ENCODE peak calls at places on chromosomes 2 and 18, in five cellular contexts. One of them, this sample, is unnamed.

GRCh38 chr2:101012706-101013181 is 10.7 kb downstream of the RPL31 start:
- DNase-seq in HCT116: no peak
- DNase-seq in K562: peak
- DNase-seq in HepG2: peak
- DNase-seq in H1: no peak
- DNase-seq in this sample: no peak

GRCh38 chr2:48932667-48933066 is 177.1 kb upstream of the LHCGR start:
- DNase-seq in H1: no peak
- DNase-seq in HepG2: no peak
- DNase-seq in K562: no peak
- DNase-seq in HCT116: no peak
- DNase-seq in this sample: no peak

GRCh38 chr2:240555541-240556250 is 2.1 kb downstream of the ANKMY1 start:
- DNase-seq in H1: no peak
- DNase-seq in HepG2: no peak
- DNase-seq in HCT116: no peak
- DNase-seq in K562: no peak
- DNase-seq in this sample: no peak

GRCh38 chr2:158556124-158556523 is 99.4 kb downstream of the PKP4 start:
- DNase-seq in K562: no peak
- DNase-seq in H1: no peak
- DNase-seq in HCT116: no peak
- DNase-seq in HepG2: no peak
- DNase-seq in this sample: no peak

GRCh38 chr18:57801379-57802165 is 1.5 kb downstream of the ATP8B1 start:
- DNase-seq in HCT116: no peak
- DNase-seq in HepG2: no peak
- DNase-seq in H1: no peak
- DNase-seq in K562: no peak
- DNase-seq in this sample: no peak

GRCh38 chr2:218828477-218828778 is 3.2 kb downstream of the PRKAG3 start:
- DNase-seq in H1: no peak
- DNase-seq in K562: no peak
- DNase-seq in HCT116: no peak
- DNase-seq in HepG2: no peak
- DNase-seq in this sample: no peak

GRCh38 chr18:44620821-44621220 is 59.9 kb upstream of the SETBP1 start:
- DNase-seq in K562: no peak
- DNase-seq in H1: no peak
- DNase-seq in HCT116: no peak
- DNase-seq in HepG2: no peak
- DNase-seq in this sample: no peak

GRCh38 chr2:96773922-96774321 is 13.2 kb downstream of the CNNM4 start:
- DNase-seq in H1: no peak
- DNase-seq in HepG2: no peak
- DNase-seq in HCT116: no peak
- DNase-seq in K562: no peak
- DNase-seq in this sample: no peak

GRCh38 chr18:10041180-10041579 is 127.4 kb downstream of the VAPA start:
- DNase-seq in K562: no peak
- DNase-seq in HCT116: no peak
- DNase-seq in H1: no peak
- DNase-seq in HepG2: no peak
- DNase-seq in this sample: no peak

GRCh38 chr18:43159091-43159490 is 43.6 kb upstream of the RIT2 start:
- DNase-seq in HepG2: no peak
- DNase-seq in H1: no peak
- DNase-seq in HCT116: no peak
- DNase-seq in K562: no peak
- DNase-seq in this sample: no peak

GRCh38 chr2:138897274-138897673 is 117.1 kb upstream of the NXPH2 start:
- DNase-seq in K562: no peak
- DNase-seq in H1: no peak
- DNase-seq in HCT116: no peak
- DNase-seq in HepG2: no peak
- DNase-seq in this sample: no peak

GRCh38 chr2:138898855-138899254 is 118.7 kb upstream of the NXPH2 start:
- DNase-seq in HepG2: no peak
- DNase-seq in HCT116: no peak
- DNase-seq in K562: no peak
- DNase-seq in H1: no peak
- DNase-seq in this sample: no peak

DNA sequence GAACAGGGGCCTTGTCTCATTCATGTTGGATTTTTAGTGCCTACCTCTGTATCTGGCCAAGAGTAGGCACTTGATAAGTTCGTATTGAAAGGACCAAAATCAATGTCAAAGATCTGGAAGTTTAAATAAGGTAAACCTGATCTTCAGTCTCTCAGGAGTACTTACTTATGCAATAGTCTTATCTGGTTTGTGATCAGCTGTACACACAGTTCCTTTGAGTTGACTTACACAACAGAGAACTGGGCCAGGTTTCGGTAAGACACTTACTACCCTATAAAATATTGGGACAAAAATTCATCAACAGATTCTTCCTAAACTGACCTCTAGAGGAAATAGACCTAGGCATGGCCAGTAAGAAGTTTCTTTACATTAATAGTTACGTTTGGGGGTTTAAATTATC is 113.6 kb upstream of the NXPH2 start:
- DNase-seq in K562: no peak
- DNase-seq in HepG2: no peak
- DNase-seq in H1: no peak
- DNase-seq in HCT116: no peak
- DNase-seq in this sample: no peak
- TF ChIP-seq SRF in K562: no peak
- TF ChIP-seq SRF in HepG2: no peak
- TF ChIP-seq SRF in H1: no peak
- TF ChIP-seq SRF in HCT116: no peak
- TF ChIP-seq SRF in this sample: no peak

GRCh38 chr2:106542730-106543359 is 55.7 kb downstream of the CD8B2 start:
- DNase-seq in H1: peak
- DNase-seq in HepG2: peak
- DNase-seq in HCT116: peak
- DNase-seq in K562: peak
- DNase-seq in this sample: peak

GRCh38 chr2:106547516-106547915 is 60.4 kb downstream of the CD8B2 start:
- DNase-seq in H1: no peak
- DNase-seq in K562: no peak
- DNase-seq in HepG2: no peak
- DNase-seq in HCT116: no peak
- DNase-seq in this sample: no peak

GRCh38 chr2:106546376-106546990 is 59.3 kb downstream of the CD8B2 start:
- DNase-seq in HepG2: no peak
- DNase-seq in K562: no peak
- DNase-seq in HCT116: no peak
- DNase-seq in H1: no peak
- DNase-seq in this sample: no peak

GRCh38 chr2:106551466-106552130 is 64.4 kb downstream of the CD8B2 start:
- DNase-seq in HCT116: no peak
- DNase-seq in H1: no peak
- DNase-seq in K562: no peak
- DNase-seq in HepG2: peak
- DNase-seq in this sample: no peak

DNA sequence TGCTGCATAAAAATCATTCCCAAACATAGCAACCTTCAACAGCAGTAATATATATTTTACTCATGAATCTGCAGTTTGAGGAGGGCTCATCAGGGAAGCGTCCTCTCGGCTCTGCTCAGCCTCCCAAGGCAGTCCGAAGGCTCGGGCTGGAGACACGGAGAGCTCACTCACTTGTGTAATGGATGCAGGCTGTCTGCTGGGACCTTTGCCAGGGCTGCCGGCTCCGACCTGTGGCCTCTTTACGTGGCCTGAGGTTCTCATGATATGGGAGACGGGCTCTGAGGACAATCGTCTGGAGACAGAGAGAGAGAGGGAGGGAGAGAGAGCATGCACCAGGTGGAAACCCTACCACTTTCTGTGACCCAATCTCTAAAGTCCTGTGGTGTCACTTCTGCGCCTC is 59.9 kb downstream of the CD8B2 start:
- DNase-seq in HepG2: no peak
- DNase-seq in K562: no peak
- DNase-seq in HCT116: no peak
- DNase-seq in H1: no peak
- DNase-seq in this sample: no peak
- TF ChIP-seq SRF in HepG2: no peak
- TF ChIP-seq SRF in K562: no peak
- TF ChIP-seq SRF in HCT116: no peak
- TF ChIP-seq SRF in H1: no peak
- TF ChIP-seq SRF in this sample: no peak

GRCh38 chr2:191666241-191666640 is 11.7 kb upstream of the NABP1 start:
- DNase-seq in HepG2: no peak
- DNase-seq in HCT116: no peak
- DNase-seq in H1: no peak
- DNase-seq in K562: no peak
- DNase-seq in this sample: no peak
- TF ChIP-seq SRF in HepG2: no peak
- TF ChIP-seq SRF in HCT116: no peak
- TF ChIP-seq SRF in H1: no peak
- TF ChIP-seq SRF in K562: no peak
- TF ChIP-seq SRF in this sample: no peak

GRCh38 chr2:231931481-231931915 is 5.3 kb upstream of the NPPC start:
- DNase-seq in H1: no peak
- DNase-seq in HCT116: no peak
- DNase-seq in HepG2: no peak
- DNase-seq in K562: no peak
- DNase-seq in this sample: no peak
- TF ChIP-seq SRF in H1: no peak
- TF ChIP-seq SRF in HCT116: no peak
- TF ChIP-seq SRF in HepG2: no peak
- TF ChIP-seq SRF in K562: no peak
- TF ChIP-seq SRF in this sample: no peak

GRCh38 chr2:53752385-53752784 is 15.2 kb upstream of the CHAC2 start:
- DNase-seq in HepG2: no peak
- DNase-seq in K562: no peak
- DNase-seq in H1: no peak
- DNase-seq in HCT116: no peak
- DNase-seq in this sample: no peak

GRCh38 chr2:53755022-53755630 is 12.5 kb upstream of the CHAC2 start:
- DNase-seq in H1: no peak
- DNase-seq in HepG2: no peak
- DNase-seq in HCT116: no peak
- DNase-seq in K562: no peak
- DNase-seq in this sample: no peak

GRCh38 chr2:53750369-53750768 is 17.2 kb upstream of the CHAC2 start:
- DNase-seq in H1: no peak
- DNase-seq in HepG2: no peak
- DNase-seq in HCT116: no peak
- DNase-seq in K562: no peak
- DNase-seq in this sample: no peak

GRCh38 chr2:53753036-53753435 is 14.6 kb upstream of the CHAC2 start:
- DNase-seq in K562: no peak
- DNase-seq in HCT116: no peak
- DNase-seq in H1: no peak
- DNase-seq in HepG2: no peak
- DNase-seq in this sample: no peak

GRCh38 chr2:53751728-53752127 is 15.9 kb upstream of the CHAC2 start:
- DNase-seq in HepG2: no peak
- DNase-seq in HCT116: no peak
- DNase-seq in H1: no peak
- DNase-seq in K562: no peak
- DNase-seq in this sample: no peak
- TF ChIP-seq SRF in HepG2: no peak
- TF ChIP-seq SRF in HCT116: no peak
- TF ChIP-seq SRF in H1: no peak
- TF ChIP-seq SRF in K562: no peak
- TF ChIP-seq SRF in this sample: no peak

DNA sequence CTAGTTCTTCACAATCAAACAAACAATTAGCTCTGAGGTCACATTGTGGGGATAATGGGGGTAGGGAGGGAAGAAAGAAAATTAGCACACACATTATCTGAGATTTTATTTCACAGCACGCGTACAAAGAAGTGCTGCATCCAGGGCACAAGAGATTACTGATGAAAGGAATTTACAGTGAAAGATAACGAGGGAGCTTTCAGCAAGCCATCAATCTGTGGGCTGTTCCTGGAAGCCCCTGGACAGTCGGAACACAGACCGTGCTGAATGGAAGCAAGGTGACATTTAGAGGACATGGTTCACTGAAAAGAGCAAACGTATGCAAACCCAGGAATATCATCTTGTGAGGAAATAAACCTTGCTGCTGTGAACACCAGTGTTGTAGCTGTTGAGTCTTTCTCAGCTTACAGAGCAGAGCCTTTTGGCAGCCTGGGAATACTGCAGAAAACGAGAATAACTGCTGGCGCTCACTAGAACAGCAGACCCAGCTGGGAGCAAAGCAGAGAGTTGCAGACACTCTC is 63.2 kb downstream of the SCG2 start:
- DNase-seq in HepG2: no peak
- DNase-seq in HCT116: no peak
- DNase-seq in H1: no peak
- DNase-seq in K562: no peak
- DNase-seq in this sample: no peak
- TF ChIP-seq SRF in HepG2: no peak
- TF ChIP-seq SRF in HCT116: no peak
- TF ChIP-seq SRF in H1: no peak
- TF ChIP-seq SRF in K562: no peak
- TF ChIP-seq SRF in this sample: no peak

GRCh38 chr2:236512267-236512666 is 57.4 kb upstream of the ACKR3 start:
- DNase-seq in HepG2: no peak
- DNase-seq in K562: no peak
- DNase-seq in HCT116: no peak
- DNase-seq in H1: no peak
- DNase-seq in this sample: no peak

GRCh38 chr2:236510049-236510448 is 59.6 kb upstream of the ACKR3 start:
- DNase-seq in HCT116: no peak
- DNase-seq in K562: no peak
- DNase-seq in HepG2: no peak
- DNase-seq in H1: no peak
- DNase-seq in this sample: no peak

GRCh38 chr2:236517463-236518077 is 52.1 kb upstream of the ACKR3 start:
- DNase-seq in HepG2: no peak
- DNase-seq in HCT116: no peak
- DNase-seq in K562: no peak
- DNase-seq in H1: no peak
- DNase-seq in this sample: no peak

GRCh38 chr2:236516708-236517107 is 52.9 kb upstream of the ACKR3 start:
- DNase-seq in H1: no peak
- DNase-seq in K562: no peak
- DNase-seq in HepG2: no peak
- DNase-seq in HCT116: no peak
- DNase-seq in this sample: no peak

DNA sequence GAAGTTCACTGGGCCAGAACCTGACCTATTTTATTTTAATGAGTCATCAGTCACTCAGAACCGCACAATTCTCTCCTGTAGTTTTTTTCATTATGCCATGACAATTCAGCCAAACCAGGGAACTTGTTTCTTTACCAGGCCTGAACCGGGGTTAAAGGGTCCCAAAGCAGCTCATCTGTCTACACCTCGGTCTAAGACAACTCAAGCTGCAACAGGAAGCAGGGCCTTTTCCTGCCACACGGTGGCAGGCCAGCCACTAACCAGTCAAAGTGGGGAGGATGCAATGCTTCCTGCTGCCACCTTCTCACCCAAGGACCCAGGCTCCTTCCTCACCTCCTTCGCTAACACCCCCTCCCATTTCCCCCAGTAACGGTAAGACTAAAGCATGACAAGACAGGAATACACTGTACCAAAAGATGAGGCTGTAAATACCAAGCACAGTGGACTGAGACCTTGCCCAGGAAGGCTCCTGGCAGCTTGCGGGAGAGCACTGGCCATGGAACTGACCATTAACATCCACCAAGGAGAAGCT is 56.7 kb upstream of the ACKR3 start:
- DNase-seq in HepG2: peak
- DNase-seq in HCT116: peak
- DNase-seq in K562: peak
- DNase-seq in H1: peak
- DNase-seq in this sample: peak
- TF ChIP-seq SRF in HepG2: no peak
- TF ChIP-seq SRF in HCT116: no peak
- TF ChIP-seq SRF in K562: no peak
- TF ChIP-seq SRF in H1: no peak
- TF ChIP-seq SRF in this sample: no peak

This sample was measured in GM12878.